ENCODE peak calls at places on chromosomes 11 and 22, in five cellular contexts. I is neural progenitor cell, N is memory B cell, B is NCI-H1092, U is NCI-H1436. P is an unnamed sample.

GRCh38 chr11:59053387-59053786 is 32.7 kb upstream of the GLYATL1B start:
- DNase-seq in I (peak; percentile 74), N (peak; percentile 52), B (peak; percentile 3), U (no peak), P (peak; percentile 45)

GRCh38 chr11:61022311-61023085 is 51.0 kb downstream of the CD6 start:
- DNase-seq in I (no peak), N (no peak), B (no peak), U (no peak), P (no peak)

GRCh38 chr11:71946144-71946571 is 17.3 kb downstream of the RNF121 start:
- DNase-seq in I (no peak), N (no peak), B (no peak), U (no peak), P (no peak)

GRCh38 chr11:1557904-1558831 is 13.9 kb downstream of the DUSP8 start:
- DNase-seq in I (no peak), N (no peak), B (no peak), U (no peak), P (no peak)

GRCh38 chr11:121426476-121427454 is 25.3 kb upstream of the SORL1 start:
- DNase-seq in I (peak; percentile 75), N (no peak), B (peak; percentile 16), U (no peak), P (peak; percentile 58)

GRCh38 chr22:50635591-50635990 is 7.6 kb upstream of the ARSA start:
- DNase-seq in I (no peak), N (no peak), B (no peak), U (no peak), P (no peak)

GRCh38 chr22:23825246-23825905 is 13.4 kb downstream of the DERL3 start:
- DNase-seq in I (no peak), N (no peak), B (no peak), U (no peak), P (no peak)

GRCh38 chr11:85316967-85317366 is 310.2 kb downstream of the DLG2 start:
- DNase-seq in I (no peak), N (peak; percentile 59), B (peak; percentile 17), U (peak; percentile 22), P (no peak)

GRCh38 chr11:43547411-43547718 is 133.2 kb upstream of the HSD17B12 start:
- DNase-seq in I (peak; percentile 30), N (no peak), B (no peak), U (peak; percentile 4), P (no peak)

GRCh38 chr11:124174001-124174400 is 9.1 kb upstream of the OR10D3 start:
- DNase-seq in I (peak; percentile 90), N (no peak), B (peak; percentile 92), U (peak; percentile 86), P (no peak)